ENCODE peak calls at places on chromosomes 5 and 9, in five cellular contexts. S, T, L, M and G are unnamed samples.

GRCh38 chr9:20373263-20373662 is 249.0 kb downstream of the MLLT3 start:
- DNase-seq in T (no peak), L (no peak), S (no peak), M (no peak), G (peak)

GRCh38 chr9:134372621-134373267 is 46.5 kb downstream of the RXRA start:
- DNase-seq in M (no peak), L (no peak), S (no peak), T (no peak), G (no peak)

GRCh38 chr9:89793551-89793950 is 188.7 kb downstream of the GADD45G start:
- DNase-seq in L (no peak), S (no peak), M (no peak), T (no peak), G (no peak)

GRCh38 chr5:157596449-157596848 is 20.9 kb upstream of the ADAM19 start:
- DNase-seq in M (no peak), L (no peak), S (no peak), T (peak), G (peak)

GRCh38 chr9:121675381-121675780 is 23.9 kb downstream of the DAB2IP start:
- DNase-seq in M (no peak), S (no peak), T (no peak), L (no peak), G (no peak)

GRCh38 chr9:13911473-13911872 is 402.5 kb downstream of the NFIB start:
- DNase-seq in L (no peak), M (no peak), T (no peak), S (no peak), G (no peak)

GRCh38 chr5:179613460-179614071 is 9.9 kb downstream of the HNRNPH1 start:
- DNase-seq in M (no peak), L (no peak), T (no peak), S (no peak), G (peak)

GRCh38 chr5:178662541-178662860 is 35.7 kb upstream of the CLK4 start:
- DNase-seq in M (no peak), T (no peak), S (no peak), L (no peak), G (no peak)

GRCh38 chr5:143251175-143251574 is 152.3 kb downstream of the NR3C1 start:
- DNase-seq in T (no peak), M (no peak), L (no peak), S (no peak), G (peak)

GRCh38 chr5:134370871-134371833 is at the start of gene UBE2B:
- DNase-seq in S (peak), T (peak), M (peak), L (peak), G (peak)

GRCh38 chr5:86376214-86376613 is 241.5 kb upstream of the COX7C start:
- DNase-seq in L (no peak), M (no peak), S (no peak), T (no peak), G (no peak)

GRCh38 chr9:124781967-124782660 is 5.2 kb downstream of the OLFML2A start:
- DNase-seq in M (no peak), S (no peak), T (no peak), L (no peak), G (no peak)

GRCh38 chr5:169302491-169303118 is 1.7 kb upstream of the SLIT3 start:
- DNase-seq in L (peak), M (peak), S (peak), T (peak), G (peak)

GRCh38 chr5:124121198-124121597 is 609.2 kb downstream of the CSNK1G3 start:
- DNase-seq in T (no peak), L (no peak), M (no peak), S (no peak), G (no peak)